ENCODE peak calls at places on chromosomes 5 and 9, in four cellular contexts. O is dorsolateral prefrontal cortex, D is omental fat pad, M is HuH-7. Q is an unnamed sample.

GRCh38 chr5:115586525-115587146 is 15.6 kb downstream of the TICAM2 start:
- DNase-seq in O (no peak), D (no peak), M (peak; percentile 10), Q (no peak)

GRCh38 chr5:168600409-168600808 is 21.2 kb upstream of the PANK3 start:
- DNase-seq in O (no peak), D (no peak), M (peak; percentile 79), Q (no peak)

GRCh38 chr9:20197976-20198685 is 409.3 kb upstream of the SLC24A2 start:
- DNase-seq in O (no peak), D (no peak), M (no peak), Q (no peak)

GRCh38 chr9:116389546-116390305 is 236.1 kb downstream of the PAPPA start:
- DNase-seq in O (no peak), D (no peak), M (no peak), Q (no peak)

GRCh38 chr5:95941756-95942155 is 19.9 kb downstream of the ELL2 start:
- DNase-seq in O (no peak), D (no peak), M (no peak), Q (no peak)

GRCh38 chr9:110980261-110980660 is 58.0 kb downstream of the LPAR1 start:
- DNase-seq in O (no peak), D (no peak), M (no peak), Q (no peak)

GRCh38 chr5:151383011-151383410 is 35.7 kb upstream of the SLC36A2 start:
- DNase-seq in O (no peak), D (no peak), M (no peak), Q (no peak)

GRCh38 chr9:13552606-13553215 is 273.2 kb upstream of the MPDZ start:
- DNase-seq in O (no peak), D (no peak), M (no peak), Q (no peak)

GRCh38 chr9:109149722-109150121 is 17.3 kb downstream of the FRRS1L start:
- DNase-seq in O (no peak), D (no peak), M (no peak), Q (no peak)

GRCh38 chr5:78560000-78560399 is 88.6 kb downstream of the LHFPL2 start:
- DNase-seq in O (no peak), D (no peak), M (no peak), Q (no peak)

GRCh38 chr9:110069326-110070248 is 138.4 kb downstream of the C9orf152 start:
- DNase-seq in O (no peak), D (no peak), M (no peak), Q (no peak)

GRCh38 chr9:33350310-33350709 is 52.1 kb downstream of the AQP7 start:
- DNase-seq in O (no peak), D (no peak), M (no peak), Q (no peak)

GRCh38 chr5:21642321-21642720 is 1210.8 kb downstream of the CDH12 start:
- DNase-seq in O (no peak), D (no peak), M (no peak), Q (no peak)